ENCODE peak calls at places on chromosomes 5 and 9, in four cellular contexts. S is GOT3, Z is NCI-H1417, J is activated T-helper 1 cell treated with Interleukin-2 at 50 U/mL for 16 hours. H is an unnamed sample.

GRCh38 chr9:96813607-96814006 is 35.7 kb upstream of the ZNF510 start:
- DNase-seq in S (no peak), Z (no peak), J (no peak), H (no peak)

GRCh38 chr5:11547730-11548129 is 356.5 kb downstream of the CTNND2 start:
- DNase-seq in S (no peak), Z (no peak), J (no peak), H (no peak)

GRCh38 chr9:93186151-93186715 is 2.3 kb downstream of the WNK2 start:
- DNase-seq in S (no peak), Z (no peak), J (no peak), H (no peak)

GRCh38 chr9:93893899-93894690 is 61.1 kb downstream of the BARX1 start:
- DNase-seq in S (no peak), Z (peak; percentile 88), J (no peak), H (no peak)

GRCh38 chr9:112310826-112311225 is 22.6 kb downstream of the PTBP3 start:
- DNase-seq in S (no peak), Z (peak; percentile 20), J (no peak), H (no peak)

GRCh38 chr9:30574355-30575151 is 1809.9 kb upstream of the ACO1 start:
- DNase-seq in S (no peak), Z (no peak), J (no peak), H (no peak)

GRCh38 chr9:134344068-134344820 is 18.0 kb downstream of the RXRA start:
- DNase-seq in S (no peak), Z (no peak), J (no peak), H (no peak)

GRCh38 chr9:137317021-137317978 is 15.2 kb upstream of the NRARP start:
- DNase-seq in S (no peak), Z (no peak), J (no peak), H (no peak)

GRCh38 chr5:2093859-2094615 is 211.3 kb upstream of the IRX4 start:
- DNase-seq in S (no peak), Z (no peak), J (no peak), H (peak; percentile 12)

GRCh38 chr5:14109041-14109747 is 33.9 kb upstream of the TRIO start:
- DNase-seq in S (no peak), Z (no peak), J (no peak), H (peak; percentile 66)

GRCh38 chr5:134140530-134141201 is 26.2 kb downstream of the TCF7 start:
- DNase-seq in S (no peak), Z (peak; percentile 57), J (no peak), H (peak; percentile 27)

GRCh38 chr5:94544784-94545318 is 73.6 kb downstream of the KIAA0825 start:
- DNase-seq in S (no peak), Z (no peak), J (no peak), H (no peak)

GRCh38 chr9:2923810-2924768 is 80.2 kb upstream of the PUM3 start:
- DNase-seq in S (no peak), Z (no peak), J (no peak), H (no peak)

GRCh38 chr9:2087500-2088313 is 72.6 kb downstream of the SMARCA2 start:
- DNase-seq in S (no peak), Z (peak; percentile 12), J (no peak), H (no peak)

GRCh38 chr9:5671711-5672353 is 42.9 kb downstream of the RIC1 start:
- DNase-seq in S (no peak), Z (peak; percentile 35), J (no peak), H (no peak)

GRCh38 chr9:35882265-35882848 is 12.2 kb upstream of the OR13J1 start:
- DNase-seq in S (no peak), Z (peak; percentile 81), J (peak; percentile 64), H (peak; percentile 21)

GRCh38 chr9:23426144-23426543 is 399.9 kb downstream of the ELAVL2 start:
- DNase-seq in S (no peak), Z (no peak), J (no peak), H (no peak)

GRCh38 chr5:78953092-78953800 is 31.9 kb downstream of the ARSB start:
- DNase-seq in S (no peak), Z (no peak), J (no peak), H (no peak)

GRCh38 chr9:31140316-31140715 is 1244.1 kb upstream of the ACO1 start:
- DNase-seq in S (no peak), Z (peak; percentile 27), J (no peak), H (no peak)

GRCh38 chr5:110536120-110537115 is 190.1 kb downstream of the TMEM232 start:
- DNase-seq in S (no peak), Z (no peak), J (no peak), H (no peak)